ENCODE peak calls at places on chromosomes 11 and 22, in four cellular contexts. One of them, this sample, is unnamed.

GRCh38 chr11:101470881-101471535 is 112.8 kb downstream of the TRPC6 start:
- DNase-seq in ovary: no peak
- DNase-seq in RWPE2: no peak
- DNase-seq in uterus: no peak
- DNase-seq in this sample: no peak

GRCh38 chr11:67099841-67100324 is 19.2 kb upstream of the KDM2A start:
- DNase-seq in ovary: no peak
- DNase-seq in RWPE2: no peak
- DNase-seq in uterus: no peak
- DNase-seq in this sample: no peak

GRCh38 chr11:125995313-125995712 is 49.5 kb downstream of the VSIG10L2 start:
- DNase-seq in ovary: no peak
- DNase-seq in RWPE2: no peak
- DNase-seq in uterus: no peak
- DNase-seq in this sample: no peak

GRCh38 chr11:2744166-2744565 is 44.4 kb upstream of the KCNQ1OT1 start:
- DNase-seq in ovary: no peak
- DNase-seq in RWPE2: peak; percentile 21
- DNase-seq in uterus: no peak
- DNase-seq in this sample: peak; percentile 14

GRCh38 chr11:75334976-75335375 is 16.5 kb downstream of the ARRB1 start:
- DNase-seq in ovary: no peak
- DNase-seq in RWPE2: no peak
- DNase-seq in uterus: no peak
- DNase-seq in this sample: no peak

GRCh38 chr11:57977709-57978108 is 46.0 kb upstream of the OR9Q1 start:
- DNase-seq in ovary: no peak
- DNase-seq in RWPE2: no peak
- DNase-seq in uterus: no peak
- DNase-seq in this sample: no peak

GRCh38 chr11:72141066-72141465 is 5.5 kb downstream of the FOLR3 start:
- DNase-seq in ovary: no peak
- DNase-seq in RWPE2: no peak
- DNase-seq in uterus: no peak
- DNase-seq in this sample: no peak

GRCh38 chr11:10590516-10590915 is 22.1 kb upstream of the LYVE1 start:
- DNase-seq in ovary: no peak
- DNase-seq in RWPE2: no peak
- DNase-seq in uterus: no peak
- DNase-seq in this sample: no peak

GRCh38 chr11:124656759-124657627 is 16.5 kb downstream of the SIAE start:
- DNase-seq in ovary: no peak
- DNase-seq in RWPE2: no peak
- DNase-seq in uterus: no peak
- DNase-seq in this sample: no peak

GRCh38 chr11:74138572-74138971 is 32.2 kb downstream of the C2CD3 start:
- DNase-seq in ovary: no peak
- DNase-seq in RWPE2: no peak
- DNase-seq in uterus: no peak
- DNase-seq in this sample: no peak

GRCh38 chr11:101848262-101848661 is 66.5 kb upstream of the CEP126 start:
- DNase-seq in ovary: no peak
- DNase-seq in RWPE2: no peak
- DNase-seq in uterus: no peak
- DNase-seq in this sample: no peak

GRCh38 chr22:44024288-44024908 is at the start of gene PARVB:
- DNase-seq in ovary: peak; percentile 28
- DNase-seq in RWPE2: no peak
- DNase-seq in uterus: peak; percentile 26
- DNase-seq in this sample: peak; percentile 55

GRCh38 chr11:17343907-17344306 is 7.7 kb upstream of the NCR3LG1 start:
- DNase-seq in ovary: no peak
- DNase-seq in RWPE2: no peak
- DNase-seq in uterus: no peak
- DNase-seq in this sample: no peak

GRCh38 chr11:2804189-2804588 is 81.4 kb downstream of the CDKN1C start:
- DNase-seq in ovary: peak; percentile 17
- DNase-seq in RWPE2: peak; percentile 23
- DNase-seq in uterus: peak; percentile 7
- DNase-seq in this sample: peak; percentile 6

GRCh38 chr11:41499429-41499828 is 40.0 kb upstream of the LRRC4C start:
- DNase-seq in ovary: no peak
- DNase-seq in RWPE2: no peak
- DNase-seq in uterus: no peak
- DNase-seq in this sample: no peak

DNA sequence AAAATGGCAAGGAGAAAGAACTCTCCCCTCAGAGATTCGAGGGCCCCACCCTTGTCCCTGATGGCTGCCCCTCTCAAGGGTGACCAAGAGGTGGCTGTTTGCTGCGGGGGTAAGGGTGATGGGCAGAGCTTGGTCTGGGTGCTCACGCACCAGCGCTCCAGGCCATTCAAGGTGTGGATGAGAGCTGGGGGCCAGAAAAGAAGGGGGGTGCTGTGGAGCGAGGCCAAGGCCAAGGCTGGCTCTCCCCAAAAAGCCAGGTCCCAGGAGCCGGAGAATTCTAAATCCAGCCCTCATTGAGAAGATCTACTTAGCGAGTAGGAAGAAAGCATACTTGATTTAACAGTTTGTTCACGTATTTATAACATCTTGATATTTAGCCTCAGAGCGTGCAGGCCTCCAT is 28.1 kb upstream of the CBX7 start:
- DNase-seq in ovary: no peak
- DNase-seq in RWPE2: no peak
- DNase-seq in uterus: no peak
- DNase-seq in this sample: no peak
- H3K4me1 ChIP-seq in ovary: peaks cover 16% of the 10 kb centered on the region
- H3K4me1 ChIP-seq in RWPE2: peaks cover 31% of the 10 kb centered on the region
- H3K4me1 ChIP-seq in uterus: peaks cover 19% of the 10 kb centered on the region
- H3K4me1 ChIP-seq in this sample: peaks cover 61% of the 10 kb centered on the region

DNA sequence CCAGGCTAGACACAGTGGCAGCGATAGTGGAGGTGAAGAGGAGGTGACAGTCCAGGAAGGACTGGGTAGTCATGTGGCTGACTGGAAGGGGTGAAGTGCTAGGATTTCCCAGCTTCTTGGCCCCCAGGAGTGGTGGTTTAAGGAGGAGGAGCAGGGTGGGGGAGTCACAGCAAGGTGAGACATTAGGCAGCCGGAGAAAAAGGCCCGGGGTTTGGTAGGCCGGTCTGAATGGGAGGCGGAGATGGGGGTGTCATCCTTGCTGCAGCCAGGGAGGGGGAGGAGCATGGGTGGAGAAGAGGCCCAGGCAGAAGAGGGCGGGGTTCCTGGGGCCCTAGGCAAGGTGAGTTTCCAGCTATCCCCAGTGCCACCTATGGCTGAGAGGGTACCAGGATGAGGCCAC is 6.1 kb downstream of the SIPA1 start:
- DNase-seq in ovary: no peak
- DNase-seq in RWPE2: peak; percentile 73
- DNase-seq in uterus: no peak
- DNase-seq in this sample: no peak
- H3K4me1 ChIP-seq in ovary: peaks cover 4% of the 10 kb centered on the region
- H3K4me1 ChIP-seq in RWPE2: no peaks in the 10 kb centered on the region
- H3K4me1 ChIP-seq in uterus: peaks cover 8% of the 10 kb centered on the region
- H3K4me1 ChIP-seq in this sample: peaks cover 50% of the 10 kb centered on the region

GRCh38 chr22:32628626-32629587 is 154.3 kb downstream of the FBXO7 start:
- DNase-seq in ovary: no peak
- DNase-seq in RWPE2: no peak
- DNase-seq in uterus: no peak
- DNase-seq in this sample: no peak
- H3K4me1 ChIP-seq in ovary: peaks cover 5% of the 10 kb centered on the region
- H3K4me1 ChIP-seq in RWPE2: no peaks in the 10 kb centered on the region
- H3K4me1 ChIP-seq in uterus: peaks cover 11% of the 10 kb centered on the region
- H3K4me1 ChIP-seq in this sample: peaks cover 66% of the 10 kb centered on the region

DNA sequence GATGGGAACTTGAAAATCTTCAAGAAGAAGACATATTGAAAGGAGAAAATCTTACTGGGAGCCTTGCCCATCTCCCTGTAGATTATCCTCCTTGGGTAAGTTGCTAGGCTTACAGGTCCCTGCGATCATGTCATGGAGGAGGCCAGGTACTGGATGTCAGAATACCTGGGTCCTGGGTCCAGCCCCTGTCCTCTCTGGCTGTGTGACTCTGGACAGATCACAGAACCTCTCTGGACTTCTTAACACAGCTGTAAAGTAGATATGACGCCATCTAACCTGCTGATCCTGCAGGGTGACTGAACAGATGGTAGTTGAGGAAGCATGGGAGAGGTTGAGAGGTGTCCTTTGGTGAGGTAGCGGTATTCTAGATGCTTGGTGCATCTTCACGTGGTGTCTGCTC is 4.1 kb downstream of the TSKU start:
- DNase-seq in ovary: no peak
- DNase-seq in RWPE2: no peak
- DNase-seq in uterus: no peak
- DNase-seq in this sample: no peak
- H3K4me1 ChIP-seq in ovary: peaks cover 26% of the 10 kb centered on the region
- H3K4me1 ChIP-seq in RWPE2: peaks cover 50% of the 10 kb centered on the region
- H3K4me1 ChIP-seq in uterus: peaks cover 4% of the 10 kb centered on the region
- H3K4me1 ChIP-seq in this sample: peaks cover 83% of the 10 kb centered on the region

GRCh38 chr22:41948142-41948541 is 1.2 kb upstream of the CENPM start:
- DNase-seq in ovary: no peak
- DNase-seq in RWPE2: no peak
- DNase-seq in uterus: no peak
- DNase-seq in this sample: no peak
- H3K4me1 ChIP-seq in ovary: peaks cover 4% of the 10 kb centered on the region
- H3K4me1 ChIP-seq in RWPE2: peaks cover 4% of the 10 kb centered on the region
- H3K4me1 ChIP-seq in uterus: peaks cover 6% of the 10 kb centered on the region
- H3K4me1 ChIP-seq in this sample: peaks cover 18% of the 10 kb centered on the region

GRCh38 chr22:32817137-32817536 is 15.6 kb downstream of the TIMP3 start:
- DNase-seq in ovary: no peak
- DNase-seq in RWPE2: no peak
- DNase-seq in uterus: no peak
- DNase-seq in this sample: no peak

GRCh38 chr22:32815943-32816342 is 14.4 kb downstream of the TIMP3 start:
- DNase-seq in ovary: no peak
- DNase-seq in RWPE2: no peak
- DNase-seq in uterus: no peak
- DNase-seq in this sample: peak; percentile 72

GRCh38 chr22:32811788-32812187 is 10.3 kb downstream of the TIMP3 start:
- DNase-seq in ovary: no peak
- DNase-seq in RWPE2: no peak
- DNase-seq in uterus: no peak
- DNase-seq in this sample: no peak

GRCh38 chr22:32814289-32814865 is 12.9 kb downstream of the TIMP3 start:
- DNase-seq in ovary: no peak
- DNase-seq in RWPE2: no peak
- DNase-seq in uterus: no peak
- DNase-seq in this sample: no peak

GRCh38 chr22:32815059-32815458 is 13.6 kb downstream of the TIMP3 start:
- DNase-seq in ovary: no peak
- DNase-seq in RWPE2: no peak
- DNase-seq in uterus: no peak
- DNase-seq in this sample: no peak
- H3K4me1 ChIP-seq in ovary: peaks cover 5% of the 10 kb centered on the region
- H3K4me1 ChIP-seq in RWPE2: peaks cover 10% of the 10 kb centered on the region
- H3K4me1 ChIP-seq in uterus: peaks cover 20% of the 10 kb centered on the region
- H3K4me1 ChIP-seq in this sample: peaks cover 100% of the 10 kb centered on the region

DNA sequence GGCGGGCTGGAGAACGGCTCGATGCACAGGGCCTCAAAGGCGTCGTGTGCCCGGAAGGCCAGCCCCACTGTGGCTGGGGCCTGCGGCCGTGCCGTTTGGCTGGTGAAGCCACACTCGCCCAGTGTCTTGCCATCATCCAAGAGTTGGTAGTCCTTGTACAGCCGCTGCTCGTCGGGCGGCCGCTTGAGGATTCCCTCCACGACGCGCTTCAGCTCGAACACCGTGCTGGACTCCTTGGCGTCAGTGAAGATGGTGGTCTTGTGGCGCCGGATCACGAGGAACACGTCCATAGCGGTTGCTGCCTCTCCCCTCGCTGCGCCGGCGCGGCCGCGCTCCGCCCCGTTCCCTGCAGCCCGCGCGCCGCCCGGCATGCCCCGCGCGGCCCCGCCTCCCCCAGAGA is 30.3 kb upstream of the PRDM10 start:
- DNase-seq in ovary: no peak
- DNase-seq in RWPE2: no peak
- DNase-seq in uterus: no peak
- DNase-seq in this sample: no peak
- H3K4me1 ChIP-seq in ovary: no peaks in the 10 kb centered on the region
- H3K4me1 ChIP-seq in RWPE2: peaks cover 28% of the 10 kb centered on the region
- H3K4me1 ChIP-seq in uterus: no peaks in the 10 kb centered on the region
- H3K4me1 ChIP-seq in this sample: no peaks in the 10 kb centered on the region

DNA sequence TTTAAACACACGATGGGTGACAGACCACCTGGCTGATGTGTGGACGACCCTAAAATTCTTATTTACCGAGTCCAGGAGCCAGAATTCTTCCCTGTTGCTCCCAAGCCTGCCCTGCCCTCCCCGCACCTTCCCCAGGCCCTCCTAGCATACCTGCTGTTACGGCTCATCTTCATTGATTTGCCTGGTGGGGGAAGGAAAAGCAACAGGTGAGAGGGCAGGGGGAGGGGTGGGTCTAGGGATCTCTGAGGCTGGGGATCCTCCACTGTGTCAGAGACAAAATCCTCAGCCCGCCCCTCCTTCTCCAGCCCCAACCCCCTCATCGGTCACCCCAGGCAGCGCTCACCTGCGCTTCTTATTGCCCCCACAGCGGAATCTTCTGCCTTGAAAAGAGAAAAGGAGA is 4.0 kb downstream of the FXYD2 start:
- DNase-seq in ovary: no peak
- DNase-seq in RWPE2: peak; percentile 16
- DNase-seq in uterus: no peak
- DNase-seq in this sample: no peak
- H3K4me1 ChIP-seq in ovary: peaks cover 21% of the 10 kb centered on the region
- H3K4me1 ChIP-seq in RWPE2: peaks cover 5% of the 10 kb centered on the region
- H3K4me1 ChIP-seq in uterus: peaks cover 6% of the 10 kb centered on the region
- H3K4me1 ChIP-seq in this sample: peaks cover 62% of the 10 kb centered on the region

GRCh38 chr11:35012467-35013191 is 96.2 kb downstream of the PDHX start:
- DNase-seq in ovary: no peak
- DNase-seq in RWPE2: no peak
- DNase-seq in uterus: no peak
- DNase-seq in this sample: no peak
- H3K4me1 ChIP-seq in ovary: no peaks in the 10 kb centered on the region
- H3K4me1 ChIP-seq in RWPE2: peaks cover 44% of the 10 kb centered on the region
- H3K4me1 ChIP-seq in uterus: no peaks in the 10 kb centered on the region
- H3K4me1 ChIP-seq in this sample: peaks cover 7% of the 10 kb centered on the region

GRCh38 chr11:86135319-86135714 is 66.4 kb upstream of the PICALM start:
- DNase-seq in ovary: no peak
- DNase-seq in RWPE2: no peak
- DNase-seq in uterus: no peak
- DNase-seq in this sample: no peak

GRCh38 chr11:86140334-86140733 is 71.5 kb upstream of the PICALM start:
- DNase-seq in ovary: no peak
- DNase-seq in RWPE2: no peak
- DNase-seq in uterus: no peak
- DNase-seq in this sample: no peak

GRCh38 chr11:86141645-86142569 is 73.0 kb upstream of the PICALM start:
- DNase-seq in ovary: no peak
- DNase-seq in RWPE2: no peak
- DNase-seq in uterus: no peak
- DNase-seq in this sample: no peak

GRCh38 chr11:86136542-86136941 is 67.7 kb upstream of the PICALM start:
- DNase-seq in ovary: no peak
- DNase-seq in RWPE2: no peak
- DNase-seq in uterus: no peak
- DNase-seq in this sample: no peak

GRCh38 chr11:86138958-86139357 is 70.1 kb upstream of the PICALM start:
- DNase-seq in ovary: no peak
- DNase-seq in RWPE2: no peak
- DNase-seq in uterus: no peak
- DNase-seq in this sample: no peak
- H3K4me1 ChIP-seq in ovary: peaks cover 3% of the 10 kb centered on the region
- H3K4me1 ChIP-seq in RWPE2: no peaks in the 10 kb centered on the region
- H3K4me1 ChIP-seq in uterus: no peaks in the 10 kb centered on the region
- H3K4me1 ChIP-seq in this sample: peaks cover 12% of the 10 kb centered on the region